ENCODE peak calls at places on chromosome 10, in eight cellular contexts. A, F, V, P, I, R, O and U are unnamed samples.

GRCh38 chr10:47371629-47372485 is 12.2 kb downstream of the ZNF488 start:
- DNase-seq in A (no peak), F (no peak), V (no peak), P (peak; percentile 23), I (no peak), R (no peak), O (peak; percentile 11), U (no peak)

GRCh38 chr10:65708057-65708456 is 1217.8 kb upstream of the LRRTM3 start:
- DNase-seq in A (no peak), F (no peak), V (no peak), P (no peak), I (no peak), R (no peak), O (no peak), U (no peak)

GRCh38 chr10:7541137-7542087 is 125.4 kb downstream of the ITIH5 start:
- DNase-seq in A (no peak), F (no peak), V (no peak), P (peak; percentile 87), I (no peak), R (no peak), O (peak; percentile 34), U (no peak)

GRCh38 chr10:59135275-59135674 is 41.2 kb upstream of the PHYHIPL start:
- DNase-seq in A (no peak), F (no peak), V (no peak), P (no peak), I (no peak), R (no peak), O (no peak), U (no peak)

GRCh38 chr10:24299587-24300258 is 90.8 kb downstream of the KIAA1217 start:
- DNase-seq in A (no peak), F (no peak), V (no peak), P (no peak), I (no peak), R (no peak), O (no peak), U (no peak)

GRCh38 chr10:70323697-70324340 is 40.0 kb upstream of the NPFFR1 start:
- DNase-seq in A (no peak), F (no peak), V (no peak), P (no peak), I (no peak), R (no peak), O (no peak), U (no peak)

GRCh38 chr10:118832242-118832651 is 77.5 kb upstream of the CACUL1 start:
- DNase-seq in A (no peak), F (no peak), V (no peak), P (no peak), I (no peak), R (no peak), O (peak; percentile 36), U (peak; percentile 43)

GRCh38 chr10:33157108-33157507 is 177.4 kb downstream of the NRP1 start:
- DNase-seq in A (no peak), F (no peak), V (no peak), P (no peak), I (no peak), R (no peak), O (no peak), U (no peak)

GRCh38 chr10:13390604-13391522 is 42.8 kb upstream of the SEPHS1 start:
- DNase-seq in A (no peak), F (no peak), V (no peak), P (no peak), I (no peak), R (no peak), O (no peak), U (no peak)

GRCh38 chr10:46556515-46557318 is at the start of gene GPRIN2:
- DNase-seq in A (no peak), F (no peak), V (no peak), P (peak; percentile 84), I (no peak), R (peak; percentile 7), O (peak; percentile 54), U (no peak)